ENCODE peak calls at places on chromosomes 11 and 22, in five cellular contexts. R, P, X, I and A are unnamed samples.
A peak's percentile ranks its signal among the peaks of the same experiment; 100 is the strongest.

GRCh38 chr11:60934091-60934789 is 10.0 kb downstream of the TMEM132A start:
- DNase-seq in R (no peak), P (no peak), X (no peak), I (no peak), A (no peak)

GRCh38 chr11:35373284-35373933 is 45.9 kb downstream of the SLC1A2 start:
- DNase-seq in R (no peak), P (no peak), X (no peak), I (peak; percentile 28), A (no peak)

GRCh38 chr22:47163481-47163875 is 401.0 kb downstream of the TBC1D22A start:
- DNase-seq in R (no peak), P (no peak), X (no peak), I (no peak), A (no peak)

GRCh38 chr22:46569848-46570695 is 32.7 kb upstream of the CELSR1 start:
- DNase-seq in R (no peak), P (no peak), X (no peak), I (no peak), A (no peak)

GRCh38 chr11:130819561-130819960 is 96.7 kb downstream of the SNX19 start:
- DNase-seq in R (no peak), P (no peak), X (no peak), I (no peak), A (no peak)

GRCh38 chr11:2100361-2101170 is 38.6 kb downstream of the IGF2 start:
- DNase-seq in R (no peak), P (no peak), X (peak; percentile 37), I (no peak), A (no peak)

GRCh38 chr22:22870577-22871398 is 16.8 kb upstream of the IGLL5 start:
- DNase-seq in R (no peak), P (no peak), X (peak; percentile 84), I (no peak), A (no peak)

GRCh38 chr11:36441610-36442208 is 68.4 kb downstream of the TRAF6 start:
- DNase-seq in R (no peak), P (no peak), X (no peak), I (no peak), A (no peak)

GRCh38 chr11:43399983-43400630 is 41.4 kb downstream of the TTC17 start:
- DNase-seq in R (no peak), P (no peak), X (no peak), I (no peak), A (no peak)

GRCh38 chr11:42319926-42320325 is 860.5 kb upstream of the LRRC4C start:
- DNase-seq in R (no peak), P (no peak), X (no peak), I (no peak), A (no peak)

GRCh38 chr11:18307461-18308139 is 14.3 kb downstream of the HPS5 start:
- DNase-seq in R (no peak), P (no peak), X (no peak), I (no peak), A (no peak)

GRCh38 chr11:28760676-28761390 is 652.6 kb downstream of the METTL15 start:
- DNase-seq in R (no peak), P (no peak), X (no peak), I (no peak), A (no peak)

GRCh38 chr11:87779276-87780067 is 395.8 kb downstream of the RAB38 start:
- DNase-seq in R (no peak), P (no peak), X (no peak), I (no peak), A (no peak)

GRCh38 chr11:75311858-75312288 is 39.6 kb downstream of the ARRB1 start:
- DNase-seq in R (no peak), P (no peak), X (no peak), I (no peak), A (no peak)

GRCh38 chr11:120061761-120062560 is 76.0 kb downstream of the TRIM29 start:
- DNase-seq in R (peak; percentile 57), P (no peak), X (no peak), I (no peak), A (no peak)

GRCh38 chr11:87445002-87445401 is 407.3 kb downstream of the TMEM135 start:
- DNase-seq in R (no peak), P (no peak), X (no peak), I (no peak), A (no peak)

GRCh38 chr22:29768052-29768680 is 997 bp downstream of the UQCR10 start:
- DNase-seq in R (no peak), P (no peak), X (no peak), I (no peak), A (no peak)

GRCh38 chr11:12505183-12505582 is 127.8 kb downstream of the PARVA start:
- DNase-seq in R (peak; percentile 19), P (no peak), X (no peak), I (no peak), A (no peak)

GRCh38 chr22:22394589-22394988 is 114.0 kb downstream of the ZNF280B start:
- DNase-seq in R (no peak), P (no peak), X (peak; percentile 16), I (no peak), A (no peak)

GRCh38 chr22:46425011-46425410 is 89.5 kb downstream of the TRMU start:
- DNase-seq in R (no peak), P (no peak), X (no peak), I (no peak), A (no peak)

GRCh38 chr11:10899542-10899830 is 41.6 kb upstream of the ZBED5 start:
- DNase-seq in R (no peak), P (no peak), X (peak; percentile 89), I (no peak), A (no peak)

GRCh38 chr11:120024586-120024985 is 113.3 kb downstream of the TRIM29 start:
- DNase-seq in R (peak; percentile 39), P (no peak), X (no peak), I (no peak), A (no peak)

GRCh38 chr22:20206709-20207215 is 55.9 kb upstream of the CCDC188 start:
- DNase-seq in R (no peak), P (no peak), X (peak; percentile 87), I (no peak), A (no peak)

GRCh38 chr22:47329727-47330653 is 567.5 kb downstream of the TBC1D22A start:
- DNase-seq in R (no peak), P (no peak), X (no peak), I (no peak), A (no peak)

GRCh38 chr11:9663699-9664275 is at the start of gene SWAP70:
- DNase-seq in R (peak; percentile 96), P (peak; percentile 70), X (peak; percentile 63), I (peak; percentile 81), A (peak; percentile 70)

DNA sequence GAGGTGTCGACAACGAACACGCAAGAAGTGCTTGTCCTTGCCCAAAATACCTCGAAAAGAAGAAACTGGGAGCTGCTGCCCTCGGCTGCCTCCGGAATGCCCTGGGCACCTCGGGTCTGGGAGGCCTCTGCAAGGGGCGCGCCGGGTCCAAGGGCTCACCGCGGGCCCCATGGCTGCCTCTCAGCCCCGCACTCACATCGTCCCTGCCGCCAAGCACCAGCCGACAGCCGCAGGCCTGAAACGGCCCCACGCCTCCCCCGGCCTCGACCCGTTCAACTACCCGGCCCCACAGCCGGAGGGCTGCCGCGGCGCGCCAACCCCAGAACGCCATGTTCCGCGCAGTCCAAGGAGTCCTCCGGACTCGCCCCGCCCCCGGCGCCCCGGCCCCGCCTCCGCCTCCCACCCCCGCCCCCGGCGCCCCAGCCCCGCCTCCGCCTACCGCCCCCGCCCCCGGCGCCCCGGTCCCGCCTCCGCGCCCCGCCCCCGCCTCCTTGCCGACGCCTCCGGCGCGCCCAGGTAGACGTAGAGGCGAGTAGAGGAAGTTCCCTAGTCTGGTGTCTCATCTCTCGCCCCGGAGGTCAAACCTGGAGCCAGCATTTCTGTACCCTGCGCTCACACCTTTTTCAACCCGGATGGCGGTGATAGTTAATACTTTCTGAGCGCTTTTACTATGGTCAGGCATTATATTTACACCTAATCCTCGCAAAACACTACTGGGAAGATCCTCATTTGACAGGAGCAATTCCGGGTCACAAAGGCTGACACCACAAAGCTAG is at the start of gene SIRT3:
- DNase-seq in R (peak; percentile 81), P (peak; percentile 94), X (peak; percentile 97), I (peak; percentile 73), A (peak; percentile 92)
- TF ChIP-seq POLR2AphosphoS5 in R (no peak), P (no peak), X (peak; percentile 59), I (peak; percentile 75), A (peak; percentile 44)

DNA sequence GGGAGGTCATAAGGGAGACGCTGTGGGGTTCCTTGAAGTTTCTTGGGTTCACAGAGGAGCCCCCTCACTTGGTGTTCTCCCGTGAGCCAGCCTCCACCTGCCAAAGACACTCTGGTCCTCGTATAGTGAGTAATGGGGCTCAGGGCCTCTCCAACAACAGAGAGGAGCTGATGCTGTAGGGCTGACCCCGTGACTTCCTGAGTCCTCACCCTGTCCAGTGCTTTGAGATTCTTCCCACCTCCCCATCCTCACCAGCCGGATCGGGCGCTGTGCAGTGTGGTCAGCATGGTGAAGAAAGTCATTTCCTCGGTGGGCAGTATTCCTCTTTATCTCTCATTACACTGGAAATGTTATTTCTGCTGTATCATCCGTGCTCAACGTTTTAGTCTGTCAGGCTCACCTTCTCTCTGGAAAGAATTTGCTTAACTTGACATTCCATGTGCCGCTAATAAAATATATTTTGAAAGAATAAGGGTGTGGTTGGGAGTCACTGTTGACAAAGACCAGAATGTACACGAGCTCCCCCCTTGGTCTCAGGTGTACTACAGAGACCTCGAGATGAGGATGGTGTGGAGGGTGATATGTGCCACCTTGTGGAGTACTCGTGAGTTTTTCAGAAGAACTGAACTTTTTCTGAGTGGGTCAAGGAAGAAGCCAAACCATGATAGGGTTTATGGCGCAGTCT is 25.7 kb upstream of the SCGB1A1 start:
- DNase-seq in R (no peak), P (no peak), X (peak; percentile 70), I (peak; percentile 55), A (no peak)
- TF ChIP-seq POLR2A in R (no peak), P (no peak), X (no peak), I (no peak), A (no peak)

GRCh38 chr22:41863472-41863871 is 30.6 kb downstream of the SREBF2 start:
- DNase-seq in R (no peak), P (no peak), X (no peak), I (no peak), A (no peak)

GRCh38 chr22:41862530-41863266 is 29.8 kb downstream of the SREBF2 start:
- DNase-seq in R (no peak), P (no peak), X (no peak), I (no peak), A (peak; percentile 44)

GRCh38 chr22:41857860-41858199 is 24.9 kb downstream of the SREBF2 start:
- DNase-seq in R (no peak), P (no peak), X (no peak), I (no peak), A (no peak)

GRCh38 chr22:41857160-41857859 is 24.4 kb downstream of the SREBF2 start:
- DNase-seq in R (peak; percentile 63), P (no peak), X (peak; percentile 70), I (peak; percentile 38), A (peak; percentile 47)

DNA sequence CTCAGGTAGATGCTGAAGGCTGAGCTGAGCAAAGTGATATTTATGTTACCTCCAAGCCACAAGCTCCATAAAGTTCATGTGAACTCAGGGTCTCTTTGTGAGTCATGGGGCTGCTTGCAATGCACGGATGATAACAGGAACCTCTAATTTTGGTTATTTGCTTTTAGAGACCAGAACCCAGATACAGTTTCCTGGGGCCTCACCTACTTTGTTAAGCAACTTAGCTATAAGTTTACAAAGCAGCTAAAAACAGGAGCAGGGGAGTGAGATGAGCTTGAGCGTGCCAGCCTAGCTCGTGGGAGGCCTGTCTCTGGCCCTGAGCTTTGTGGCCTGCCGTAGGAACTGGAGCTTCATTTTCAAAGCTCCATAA is 29.2 kb downstream of the SREBF2 start:
- DNase-seq in R (no peak), P (no peak), X (no peak), I (peak; percentile 39), A (peak; percentile 34)
- TF ChIP-seq TAF1 in R (no peak), P (no peak), X (no peak), I (no peak), A (no peak)

GRCh38 chr11:77065878-77066228 is 918 bp upstream of the CAPN5 start:
- DNase-seq in R (no peak), P (no peak), X (no peak), I (no peak), A (no peak)
- TF ChIP-seq POLR2AphosphoS5 in R (no peak), P (no peak), X (no peak), I (no peak), A (no peak)